ENCODE peak calls at places on chromosomes 3 and 15, in ten cellular contexts. One of them, this sample, is unnamed.

GRCh38 chr3:186046838-186047237 is 62.1 kb downstream of the ETV5 start:
- DNase-seq in GM12891: no peak
- DNase-seq in HTR-8/SVneo: no peak
- DNase-seq in upper lobe of right lung: no peak
- DNase-seq in NCI-H774: no peak
- DNase-seq in cardiac muscle cell: no peak
- DNase-seq in adipocyte: no peak
- DNase-seq in SJSA1: no peak
- DNase-seq in hypothalamus: no peak
- DNase-seq in posterior cingulate gyrus: no peak
- DNase-seq in this sample: no peak

GRCh38 chr3:62095756-62096155 is 277.6 kb downstream of the FEZF2 start:
- DNase-seq in GM12891: no peak
- DNase-seq in upper lobe of right lung: no peak
- DNase-seq in HTR-8/SVneo: no peak
- DNase-seq in NCI-H774: no peak
- DNase-seq in cardiac muscle cell: no peak
- DNase-seq in hypothalamus: no peak
- DNase-seq in SJSA1: no peak
- DNase-seq in posterior cingulate gyrus: no peak
- DNase-seq in adipocyte: no peak
- DNase-seq in this sample: no peak

GRCh38 chr3:50415066-50415465 is 55.7 kb upstream of the TMEM115 start:
- DNase-seq in upper lobe of right lung: no peak
- DNase-seq in cardiac muscle cell: no peak
- DNase-seq in adipocyte: no peak
- DNase-seq in hypothalamus: no peak
- DNase-seq in GM12891: no peak
- DNase-seq in SJSA1: no peak
- DNase-seq in HTR-8/SVneo: no peak
- DNase-seq in posterior cingulate gyrus: no peak
- DNase-seq in NCI-H774: no peak
- DNase-seq in this sample: no peak

GRCh38 chr15:58690703-58691102 is 58.8 kb downstream of the ADAM10 start:
- DNase-seq in upper lobe of right lung: no peak
- DNase-seq in GM12891: no peak
- DNase-seq in adipocyte: no peak
- DNase-seq in SJSA1: no peak
- DNase-seq in cardiac muscle cell: no peak
- DNase-seq in hypothalamus: no peak
- DNase-seq in NCI-H774: no peak
- DNase-seq in posterior cingulate gyrus: no peak
- DNase-seq in HTR-8/SVneo: no peak
- DNase-seq in this sample: no peak

GRCh38 chr3:141345951-141346817 is 22.1 kb upstream of the ZBTB38 start:
- DNase-seq in adipocyte: no peak
- DNase-seq in GM12891: no peak
- DNase-seq in NCI-H774: no peak
- DNase-seq in HTR-8/SVneo: no peak
- DNase-seq in upper lobe of right lung: no peak
- DNase-seq in cardiac muscle cell: peak; percentile 38
- DNase-seq in posterior cingulate gyrus: no peak
- DNase-seq in SJSA1: no peak
- DNase-seq in hypothalamus: no peak
- DNase-seq in this sample: no peak

GRCh38 chr3:174957081-174957480 is 97.9 kb downstream of the NAALADL2 start:
- DNase-seq in upper lobe of right lung: no peak
- DNase-seq in GM12891: no peak
- DNase-seq in cardiac muscle cell: no peak
- DNase-seq in posterior cingulate gyrus: no peak
- DNase-seq in NCI-H774: no peak
- DNase-seq in HTR-8/SVneo: no peak
- DNase-seq in SJSA1: peak; percentile 28
- DNase-seq in hypothalamus: no peak
- DNase-seq in adipocyte: no peak
- DNase-seq in this sample: no peak

GRCh38 chr15:63469190-63469589 is 35.2 kb upstream of the USP3 start:
- DNase-seq in GM12891: no peak
- DNase-seq in upper lobe of right lung: no peak
- DNase-seq in adipocyte: no peak
- DNase-seq in posterior cingulate gyrus: no peak
- DNase-seq in hypothalamus: no peak
- DNase-seq in NCI-H774: no peak
- DNase-seq in HTR-8/SVneo: no peak
- DNase-seq in cardiac muscle cell: no peak
- DNase-seq in SJSA1: no peak
- DNase-seq in this sample: no peak

GRCh38 chr3:44842376-44842775 is 19.3 kb upstream of the TMEM42 start:
- DNase-seq in GM12891: no peak
- DNase-seq in hypothalamus: no peak
- DNase-seq in upper lobe of right lung: no peak
- DNase-seq in SJSA1: no peak
- DNase-seq in HTR-8/SVneo: no peak
- DNase-seq in posterior cingulate gyrus: no peak
- DNase-seq in NCI-H774: no peak
- DNase-seq in cardiac muscle cell: no peak
- DNase-seq in adipocyte: no peak
- DNase-seq in this sample: no peak

GRCh38 chr3:54366839-54367238 is 244.5 kb downstream of the CACNA2D3 start:
- DNase-seq in GM12891: no peak
- DNase-seq in adipocyte: no peak
- DNase-seq in upper lobe of right lung: no peak
- DNase-seq in posterior cingulate gyrus: no peak
- DNase-seq in NCI-H774: peak; percentile 41
- DNase-seq in cardiac muscle cell: no peak
- DNase-seq in SJSA1: no peak
- DNase-seq in HTR-8/SVneo: no peak
- DNase-seq in hypothalamus: no peak
- DNase-seq in this sample: no peak